ENCODE peak calls at places on chromosomes 1 and 21, in nine cellular contexts. S is HCT116, Y is GM23338, X is K562, N is SK-N-SH, T is A549, Z is GM12878, I is Panc1, K is HepG2. J is an unnamed sample.

GRCh38 chr1:95023399-95024050 is 49.2 kb downstream of the ALG14 start:
- DNase-seq in I (no peak), Z (no peak), Y (no peak), T (no peak), N (no peak), K (no peak), X (no peak), S (no peak), J (no peak)

GRCh38 chr1:231107186-231107585 is 54.7 kb upstream of the TRIM67 start:
- DNase-seq in I (no peak), Z (no peak), Y (peak), N (no peak), S (no peak), T (no peak), X (no peak), K (no peak), J (no peak)

GRCh38 chr1:28091043-28091781 is 2.8 kb upstream of the EYA3 start:
- DNase-seq in Y (peak), X (peak), S (peak), K (peak), N (peak), Z (peak), I (peak), T (peak), J (peak)

GRCh38 chr1:177794316-177794991 is 175.4 kb downstream of the SEC16B start:
- DNase-seq in N (no peak), Y (peak), T (no peak), K (no peak), Z (no peak), I (no peak), X (no peak), S (no peak), J (no peak)

GRCh38 chr1:85297855-85298629 is 21.6 kb upstream of the BCL10 start:
- DNase-seq in N (no peak), Y (no peak), K (peak), T (peak), I (peak), Z (peak), S (peak), X (no peak), J (no peak)

GRCh38 chr1:19404748-19405147 is 80.6 kb downstream of the CAPZB start:
- DNase-seq in S (no peak), I (no peak), Y (no peak), X (no peak), N (no peak), K (no peak), T (no peak), Z (no peak), J (no peak)

GRCh38 chr1:208272311-208272710 is 28.1 kb upstream of the PLXNA2 start:
- DNase-seq in I (no peak), T (no peak), N (no peak), K (no peak), X (no peak), S (no peak), Y (no peak), Z (no peak), J (no peak)

GRCh38 chr1:233193741-233194140 is 101.8 kb downstream of the PCNX2 start:
- DNase-seq in K (no peak), Y (no peak), T (no peak), N (no peak), X (no peak), S (no peak), Z (no peak), I (no peak), J (no peak)

GRCh38 chr1:109617291-109617801 is 2.1 kb downstream of the GNAT2 start:
- DNase-seq in S (peak), I (no peak), T (no peak), N (peak), Y (peak), K (peak), X (peak), Z (no peak), J (no peak)

GRCh38 chr1:48869116-48869893 is 92.6 kb upstream of the BEND5 start:
- DNase-seq in I (no peak), S (no peak), Y (peak), N (no peak), X (no peak), K (peak), T (no peak), Z (no peak), J (no peak)

GRCh38 chr1:70685300-70686286 is 274.5 kb downstream of the CTH start:
- DNase-seq in K (peak), T (peak), Y (peak), I (peak), Z (peak), N (peak), X (peak), S (peak), J (peak)

GRCh38 chr1:171788696-171789095 is 7.2 kb downstream of the METTL13 start:
- DNase-seq in Z (no peak), X (no peak), N (no peak), T (no peak), K (no peak), Y (no peak), I (no peak), S (no peak), J (no peak)

GRCh38 chr1:20727746-20728316 is 4.7 kb downstream of the SH2D5 start:
- DNase-seq in T (no peak), Y (peak), K (no peak), Z (no peak), I (no peak), S (no peak), N (peak), X (peak), J (peak)

GRCh38 chr1:211581521-211581920 is 2.6 kb upstream of the SLC30A1 start:
- DNase-seq in Z (no peak), N (no peak), X (no peak), Y (no peak), T (no peak), K (no peak), S (no peak), I (no peak), J (no peak)

GRCh38 chr1:211577826-211578639 is 928 bp downstream of the SLC30A1 start:
- DNase-seq in S (no peak), T (peak), I (peak), X (peak), Y (peak), K (peak), Z (no peak), N (peak), J (no peak)

GRCh38 chr1:211579434-211580302 is 707 bp upstream of the SLC30A1 start:
- DNase-seq in S (no peak), N (no peak), I (no peak), X (peak), K (peak), T (peak), Y (peak), Z (no peak), J (no peak)

GRCh38 chr1:211578640-211579433 is at the start of gene SLC30A1:
- DNase-seq in T (peak), Z (peak), Y (peak), N (peak), K (peak), I (peak), X (peak), S (peak), J (peak)

DNA sequence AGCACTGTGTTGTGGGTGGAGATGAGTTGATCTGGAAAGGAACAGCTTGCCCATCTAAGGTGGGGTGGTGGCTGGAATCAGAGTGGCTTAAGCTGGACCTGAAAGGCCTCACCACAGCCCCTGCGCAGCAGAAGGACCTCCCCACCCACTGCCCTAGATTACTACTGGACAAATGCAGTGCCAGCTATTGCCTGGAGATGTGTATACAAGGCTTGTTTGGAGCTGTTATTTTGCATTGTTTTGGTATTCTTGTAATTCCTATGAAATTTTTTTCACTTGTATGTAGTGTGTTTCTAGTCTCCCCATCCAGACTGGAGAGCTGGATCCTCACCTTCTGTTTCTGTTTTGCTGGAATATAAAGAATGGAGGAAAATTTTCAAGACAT is 1.3 kb upstream of the SLC30A1 start:
- DNase-seq in K (no peak), N (no peak), S (no peak), Y (no peak), T (no peak), I (no peak), Z (no peak), X (no peak), J (no peak)
- H3K4me3 ChIP-seq in K (peak), N (no peak), S (no peak), Y (peak), T (no peak), I (no peak), Z (no peak), X (no peak), J (no peak)

DNA sequence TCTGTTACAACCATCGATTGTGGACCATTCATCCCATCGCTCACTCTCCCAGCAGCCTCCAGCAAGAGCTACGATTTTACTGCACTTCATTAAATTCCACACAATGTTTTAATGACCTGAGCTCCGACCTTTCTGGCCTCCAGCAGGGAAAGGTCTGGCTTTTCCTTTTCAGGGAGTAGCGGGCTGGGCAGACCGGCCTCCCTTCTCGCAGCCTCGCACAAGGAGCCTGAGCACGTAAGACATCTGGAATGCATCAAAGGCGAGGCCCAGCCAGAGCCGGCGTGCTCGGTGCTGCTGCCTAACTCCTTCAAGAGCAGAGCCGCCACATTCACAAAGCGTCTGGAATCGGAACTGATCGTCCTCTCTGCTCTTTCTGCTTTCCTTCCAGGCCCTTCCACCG is 32.5 kb upstream of the FHAD1 start:
- DNase-seq in T (no peak), X (no peak), Y (no peak), N (no peak), I (no peak), K (no peak), S (no peak), Z (no peak), J (no peak)
- TF ChIP-seq REST in T (no peak), X (no peak), Y (no peak), N (no peak), I (no peak), K (no peak), S (no peak), Z (no peak), J (no peak)

GRCh38 chr1:16074217-16074616 is 766 bp upstream of the FAM131C start:
- DNase-seq in K (no peak), N (no peak), Y (no peak), S (no peak), Z (no peak), X (no peak), I (no peak), T (no peak), J (no peak)

GRCh38 chr1:16075337-16076002 is 2.0 kb upstream of the FAM131C start:
- DNase-seq in N (no peak), X (no peak), S (no peak), Z (no peak), Y (no peak), T (no peak), I (no peak), K (no peak), J (no peak)

GRCh38 chr1:16072095-16072494 is 1.4 kb downstream of the FAM131C start:
- DNase-seq in Y (no peak), Z (no peak), X (no peak), K (no peak), S (no peak), T (no peak), I (no peak), N (no peak), J (no peak)

GRCh38 chr1:16072616-16073484 is 601 bp downstream of the FAM131C start:
- DNase-seq in K (no peak), N (peak), Z (no peak), X (no peak), T (peak), Y (peak), S (no peak), I (no peak), J (no peak)

GRCh38 chr1:16073490-16074104 is at the start of gene FAM131C:
- DNase-seq in N (peak), S (no peak), Y (peak), K (no peak), T (peak), I (no peak), Z (no peak), X (no peak), J (no peak)
- H3K4me3 ChIP-seq in N (peak), S (peak), Y (peak), K (peak), T (peak), I (peak), Z (no peak), X (peak), J (no peak)

GRCh38 chr21:17697474-17697873 is 84.8 kb upstream of the BTG3 start:
- DNase-seq in N (no peak), Y (no peak), I (no peak), T (no peak), X (no peak), K (no peak), Z (no peak), S (no peak), J (peak)

GRCh38 chr21:17693801-17694200 is 81.1 kb upstream of the BTG3 start:
- DNase-seq in N (no peak), Y (no peak), I (no peak), Z (no peak), T (no peak), K (no peak), S (no peak), X (peak), J (no peak)

GRCh38 chr21:17699524-17700189 is 87.0 kb upstream of the BTG3 start:
- DNase-seq in Y (no peak), T (no peak), N (no peak), S (no peak), X (no peak), K (no peak), Z (peak), I (no peak), J (no peak)
- TF ChIP-seq REST in Y (no peak), T (no peak), N (no peak), S (no peak), X (no peak), K (no peak), Z (no peak), I (no peak), J (no peak)

GRCh38 chr1:184187097-184187496 is 135.6 kb downstream of the TSEN15 start:
- DNase-seq in K (no peak), I (no peak), S (no peak), X (no peak), Z (no peak), T (no peak), N (no peak), Y (no peak), J (no peak)

GRCh38 chr1:184181044-184181443 is 129.5 kb downstream of the TSEN15 start:
- DNase-seq in I (no peak), X (no peak), N (no peak), S (no peak), K (no peak), Z (no peak), Y (no peak), T (no peak), J (no peak)

GRCh38 chr1:184186167-184186566 is 134.6 kb downstream of the TSEN15 start:
- DNase-seq in Z (no peak), S (no peak), K (peak), I (no peak), T (no peak), Y (no peak), X (no peak), N (no peak), J (no peak)

GRCh38 chr1:184185346-184185745 is 133.8 kb downstream of the TSEN15 start:
- DNase-seq in Y (no peak), T (no peak), K (no peak), I (no peak), X (no peak), S (no peak), Z (no peak), N (no peak), J (no peak)

DNA sequence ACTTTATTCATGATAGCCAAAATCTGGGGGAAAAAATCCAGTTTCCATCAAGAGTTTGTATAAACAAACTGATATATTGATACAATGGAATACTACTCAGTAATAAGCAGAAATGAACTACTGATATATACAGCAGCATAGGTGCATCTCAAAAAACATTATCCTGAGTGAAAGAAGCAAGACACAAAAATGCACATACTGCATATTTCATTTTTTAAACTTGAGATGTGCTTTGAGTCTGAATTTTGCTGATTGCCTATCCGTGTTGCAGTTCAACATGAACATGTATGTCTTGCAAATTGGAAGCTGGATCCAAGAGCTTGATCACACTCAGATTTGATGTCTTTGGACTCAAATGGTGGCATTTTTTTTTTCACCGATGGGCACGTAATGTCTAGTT is 132.4 kb downstream of the TSEN15 start:
- DNase-seq in S (no peak), K (no peak), Z (no peak), Y (no peak), N (no peak), I (no peak), X (no peak), T (no peak), J (no peak)
- H3K4me3 ChIP-seq in S (no peak), K (no peak), Z (no peak), Y (no peak), N (no peak), I (no peak), X (no peak), T (no peak), J (no peak)

GRCh38 chr1:53080769-53081168 is 18.8 kb downstream of the PODN start:
- DNase-seq in K (no peak), I (no peak), Z (no peak), N (no peak), Y (no peak), T (no peak), X (peak), S (no peak), J (no peak)

GRCh38 chr1:53077599-53077965 is 15.6 kb downstream of the PODN start:
- DNase-seq in T (no peak), K (no peak), S (no peak), I (no peak), N (no peak), Y (no peak), X (no peak), Z (no peak), J (no peak)

GRCh38 chr1:53080041-53080440 is 18.0 kb downstream of the PODN start:
- DNase-seq in X (no peak), T (no peak), S (no peak), Y (no peak), K (no peak), N (no peak), I (no peak), Z (no peak), J (no peak)

GRCh38 chr1:53078333-53079101 is 16.5 kb downstream of the PODN start:
- DNase-seq in S (no peak), T (no peak), N (no peak), X (no peak), Z (no peak), I (no peak), K (no peak), Y (no peak), J (no peak)

GRCh38 chr1:53079251-53079650 is 17.2 kb downstream of the PODN start:
- DNase-seq in S (no peak), I (no peak), T (no peak), Z (no peak), X (no peak), K (no peak), Y (no peak), N (no peak), J (no peak)
- TF ChIP-seq REST in S (no peak), I (no peak), T (no peak), Z (no peak), X (no peak), K (no peak), Y (no peak), N (no peak), J (no peak)

GRCh38 chr1:98054786-98055185 is 134.0 kb upstream of the DPYD start:
- DNase-seq in S (no peak), Z (no peak), I (no peak), T (no peak), K (no peak), X (no peak), N (no peak), Y (no peak), J (no peak)

GRCh38 chr1:98051065-98051675 is 130.3 kb upstream of the DPYD start:
- DNase-seq in Y (peak), X (peak), K (peak), T (peak), I (peak), Z (peak), S (peak), N (peak), J (peak)

GRCh38 chr1:98055457-98055856 is 134.6 kb upstream of the DPYD start:
- DNase-seq in X (no peak), I (no peak), Y (no peak), Z (no peak), N (no peak), K (no peak), T (no peak), S (no peak), J (no peak)

GRCh38 chr1:98054367-98054701 is 133.5 kb upstream of the DPYD start:
- DNase-seq in Y (no peak), S (no peak), I (no peak), N (no peak), K (no peak), X (no peak), T (no peak), Z (no peak), J (no peak)

GRCh38 chr1:98053471-98054366 is 132.9 kb upstream of the DPYD start:
- DNase-seq in N (peak), Z (no peak), Y (peak), T (no peak), S (no peak), X (peak), I (no peak), K (peak), J (no peak)
- H3K4me3 ChIP-seq in N (peak), Z (peak), Y (peak), T (peak), S (no peak), X (no peak), I (peak), K (peak), J (peak)

GRCh38 chr1:223129229-223129851 is 13.7 kb downstream of the TLR5 start:
- DNase-seq in Z (no peak), I (no peak), K (peak), S (no peak), T (peak), N (peak), X (peak), Y (peak), J (no peak)

GRCh38 chr1:223125249-223125648 is 17.8 kb downstream of the TLR5 start:
- DNase-seq in Y (no peak), X (no peak), I (no peak), S (no peak), Z (no peak), K (no peak), N (no peak), T (no peak), J (no peak)

DNA sequence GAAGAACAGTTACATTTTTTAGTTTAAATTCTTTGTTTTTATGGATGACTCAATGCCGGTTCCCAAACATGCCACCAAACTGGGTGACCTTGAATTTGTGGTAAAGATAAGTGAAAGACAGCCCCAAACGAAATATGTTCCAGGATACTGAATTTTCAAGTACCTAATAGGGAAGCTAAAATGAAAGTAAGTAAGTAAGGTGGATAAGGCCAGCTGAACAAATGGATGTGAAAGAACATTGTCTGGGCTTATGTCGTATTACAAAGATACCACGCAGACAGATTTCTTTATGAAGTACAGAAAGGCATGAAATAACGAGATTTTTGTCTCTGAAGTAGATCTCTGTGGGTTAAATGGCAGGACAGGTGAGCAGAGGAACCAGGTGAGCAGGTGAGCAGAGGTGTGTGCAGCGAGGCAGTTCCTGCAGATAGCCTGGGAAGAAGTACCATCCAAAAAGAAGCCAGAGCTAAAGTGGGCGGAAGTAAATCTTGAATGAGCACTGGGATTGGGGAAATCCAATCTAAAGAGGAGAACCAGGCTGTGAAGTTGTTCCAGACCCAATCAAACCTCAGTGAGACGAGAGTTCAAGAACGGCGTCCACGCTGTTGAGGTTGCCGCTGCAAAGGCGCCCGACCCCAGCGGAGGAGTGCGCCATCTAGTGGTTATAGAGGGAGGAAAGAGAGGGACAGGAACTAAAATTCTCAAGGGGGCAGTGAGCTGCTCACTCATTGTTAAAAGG is 19.6 kb downstream of the TLR5 start:
- DNase-seq in N (peak), I (no peak), Z (no peak), X (peak), S (peak), K (peak), Y (peak), T (peak), J (peak)
- TF ChIP-seq REST in N (no peak), I (no peak), Z (no peak), X (no peak), S (no peak), K (no peak), Y (no peak), T (no peak), J (no peak)

GRCh38 chr21:17610862-17611261 is 1.8 kb downstream of the BTG3 start:
- DNase-seq in N (peak), S (no peak), K (peak), I (no peak), T (no peak), X (peak), Y (no peak), Z (no peak), J (no peak)
- H3K4me3 ChIP-seq in N (peak), S (peak), K (peak), I (peak), T (peak), X (peak), Y (peak), Z (peak), J (peak)